ENCODE peak calls at places on chromosomes 2 and 18, in eight cellular contexts. Z is cardiac muscle cell, N is vagina, L is gastrocnemius medialis, T is hepatocyte, H is OCI-LY7, C is heart left ventricle, A is mammary epithelial cell. V is an unnamed sample.

GRCh38 chr2:85797959-85798358 is 44.2 kb downstream of the ATOH8 start:
- DNase-seq in Z (peak; percentile 59), L (no peak), T (no peak), A (no peak), H (no peak), C (peak; percentile 21), N (no peak), V (peak; percentile 79)

GRCh38 chr2:84906108-84906899 is 848 bp downstream of the TMSB10 start:
- DNase-seq in T (peak; percentile 47), L (no peak), H (no peak), A (peak; percentile 19), N (peak; percentile 87), C (peak; percentile 46), Z (peak; percentile 19), V (peak; percentile 84)

GRCh38 chr2:156399950-156400703 is 36.1 kb upstream of the GPD2 start:
- DNase-seq in T (peak; percentile 82), C (peak; percentile 89), Z (peak; percentile 81), L (peak; percentile 74), A (peak; percentile 78), H (peak; percentile 19), N (peak; percentile 93), V (peak; percentile 94)

GRCh38 chr2:172985139-172985874 is 90.3 kb upstream of the MAP3K20 start:
- DNase-seq in C (peak; percentile 54), H (no peak), L (peak; percentile 52), A (peak; percentile 92), N (no peak), T (no peak), Z (no peak), V (peak; percentile 88)

GRCh38 chr18:48899558-48900174 is 51.1 kb downstream of the SMAD7 start:
- DNase-seq in H (no peak), N (no peak), Z (no peak), C (no peak), T (no peak), A (no peak), L (no peak), V (no peak)

GRCh38 chr2:121185571-121186074 is 99.4 kb downstream of the TFCP2L1 start:
- DNase-seq in N (no peak), A (peak; percentile 96), T (no peak), L (peak; percentile 74), C (no peak), Z (no peak), H (no peak), V (no peak)

GRCh38 chr2:33620-34019 is 12.7 kb downstream of the FAM110C start:
- DNase-seq in H (no peak), L (no peak), T (peak; percentile 54), Z (no peak), C (no peak), A (peak; percentile 92), N (no peak), V (no peak)

GRCh38 chr2:43044093-43044614 is 182.3 kb downstream of the ZFP36L2 start:
- DNase-seq in N (no peak), H (no peak), A (no peak), C (peak; percentile 25), L (no peak), Z (no peak), T (no peak), V (no peak)

GRCh38 chr2:183215917-183216316 is 91.7 kb downstream of the NUP35 start:
- DNase-seq in T (no peak), A (no peak), H (no peak), L (no peak), C (no peak), Z (no peak), N (no peak), V (no peak)

GRCh38 chr2:231378028-231378722 is 17.3 kb upstream of the B3GNT7 start:
- DNase-seq in L (no peak), A (peak; percentile 22), T (peak; percentile 77), C (no peak), Z (no peak), N (no peak), H (no peak), V (no peak)

GRCh38 chr18:31746396-31746795 is 14.3 kb downstream of the SLC25A52 start:
- DNase-seq in N (no peak), Z (no peak), A (no peak), H (no peak), C (no peak), T (no peak), L (no peak), V (no peak)

GRCh38 chr2:54568876-54569298 is 112.8 kb downstream of the SPTBN1 start:
- DNase-seq in T (no peak), H (peak; percentile 43), A (no peak), L (no peak), C (no peak), N (no peak), Z (peak; percentile 77), V (no peak)

GRCh38 chr2:123363826-123364225 is 661.3 kb upstream of the CNTNAP5 start:
- DNase-seq in C (no peak), A (no peak), H (no peak), T (no peak), L (no peak), Z (no peak), N (no peak), V (no peak)

GRCh38 chr2:233058717-233059546 is 1.2 kb upstream of the INPP5D start:
- DNase-seq in L (no peak), H (no peak), T (no peak), Z (no peak), C (no peak), N (no peak), A (no peak), V (no peak)

GRCh38 chr2:137023205-137023604 is 257.9 kb downstream of the THSD7B start:
- DNase-seq in H (no peak), C (no peak), L (no peak), T (no peak), Z (peak; percentile 55), N (no peak), A (no peak), V (no peak)

GRCh38 chr2:17644997-17645715 is 104.7 kb downstream of the VSNL1 start:
- DNase-seq in H (no peak), N (no peak), A (peak; percentile 72), L (no peak), T (no peak), Z (no peak), C (no peak), V (peak; percentile 53)

GRCh38 chr2:29052811-29053210 is 21.5 kb downstream of the PCARE start:
- DNase-seq in C (no peak), H (no peak), Z (no peak), N (no peak), A (no peak), T (no peak), L (no peak), V (no peak)

GRCh38 chr2:29053223-29053622 is 21.1 kb downstream of the PCARE start:
- DNase-seq in Z (no peak), T (no peak), A (peak; percentile 40), C (no peak), N (no peak), H (no peak), L (no peak), V (no peak)

GRCh38 chr2:29055586-29055985 is 18.7 kb downstream of the PCARE start:
- DNase-seq in C (no peak), N (no peak), A (no peak), T (no peak), L (no peak), H (no peak), Z (no peak), V (no peak)

GRCh38 chr2:29054430-29054829 is 19.9 kb downstream of the PCARE start:
- DNase-seq in Z (no peak), C (no peak), H (no peak), N (no peak), L (no peak), A (no peak), T (no peak), V (peak; percentile 47)

GRCh38 chr2:29053680-29054400 is 20.5 kb downstream of the PCARE start:
- DNase-seq in T (no peak), N (no peak), L (no peak), Z (no peak), H (no peak), C (no peak), A (peak; percentile 41), V (peak; percentile 76)
- TF ChIP-seq CTCF in T (peak; percentile 15), N (no peak), L (no peak), Z (peak; percentile 11), H (no peak), C (no peak), A (peak; percentile 52), V (peak; percentile 14)

GRCh38 chr2:168456526-168457176 is 579 bp downstream of the CERS6 start:
- DNase-seq in C (peak; percentile 32), Z (peak; percentile 75), T (peak; percentile 70), H (no peak), L (peak; percentile 17), N (no peak), A (peak; percentile 42), V (peak; percentile 73)
- H3K4me1 ChIP-seq in C (peaks cover 9% of the 10 kb centered on the region), Z (peaks cover 19% of the 10 kb centered on the region), T (peaks cover 16% of the 10 kb centered on the region), H (no peaks in the 10 kb centered on the region), L (peaks cover 16% of the 10 kb centered on the region), N (peaks cover 32% of the 10 kb centered on the region), A (peaks cover 20% of the 10 kb centered on the region), V (peaks cover 12% of the 10 kb centered on the region)

DNA sequence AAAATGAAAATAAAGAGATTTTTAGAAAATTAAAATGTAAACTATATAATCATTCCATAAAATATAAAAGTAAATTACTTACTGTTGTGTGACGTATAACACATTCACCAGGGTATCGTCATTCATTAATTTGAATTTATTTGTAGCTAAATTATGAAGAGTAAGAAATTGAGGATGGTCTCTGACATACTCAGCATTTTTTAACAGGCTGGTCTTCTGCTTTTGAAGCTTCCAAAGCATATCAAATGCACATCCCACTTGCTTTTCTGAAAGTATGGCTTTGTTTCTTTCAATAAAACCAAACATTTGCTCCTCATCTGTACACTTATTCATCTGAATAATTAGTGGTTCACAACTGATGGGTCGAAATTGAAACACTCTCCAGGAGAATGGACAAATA is 2.1 kb downstream of the FASTKD1 start:
- DNase-seq in L (no peak), N (no peak), C (no peak), Z (no peak), H (no peak), T (no peak), A (no peak), V (no peak)
- H3K4me3 ChIP-seq in L (no peak overlapping the region), N (no peak overlapping the region), C (no peak overlapping the region), Z (peak overlapping the region; percentile 49), H (peak overlapping the region; percentile 92), T (no peak overlapping the region), A (no peak overlapping the region), V (no peak overlapping the region)

GRCh38 chr18:9474983-9475642 is at the start of gene RALBP1:
- DNase-seq in Z (peak; percentile 100), H (peak; percentile 99), T (peak; percentile 100), C (peak; percentile 100), N (peak; percentile 99), A (peak; percentile 100), L (peak; percentile 98), V (peak; percentile 99)

GRCh38 chr18:9475643-9476580 is 599 bp downstream of the RALBP1 start:
- DNase-seq in C (no peak), Z (peak; percentile 12), A (peak; percentile 37), L (peak; percentile 3), H (peak; percentile 69), N (no peak), T (peak; percentile 11), V (peak; percentile 93)

GRCh38 chr18:9477509-9477908 is 2.2 kb downstream of the RALBP1 start:
- DNase-seq in A (no peak), T (no peak), C (no peak), N (no peak), H (no peak), L (no peak), Z (no peak), V (peak; percentile 9)

GRCh38 chr18:9478545-9478944 is 3.2 kb downstream of the RALBP1 start:
- DNase-seq in A (no peak), L (no peak), T (no peak), C (no peak), Z (no peak), H (no peak), N (no peak), V (peak; percentile 35)

GRCh38 chr18:9474103-9474982 is 970 bp upstream of the RALBP1 start:
- DNase-seq in N (no peak), H (no peak), C (no peak), T (peak; percentile 94), A (no peak), Z (peak; percentile 80), L (no peak), V (peak; percentile 89)
- TF ChIP-seq CTCF in N (no peak), H (no peak), C (no peak), T (no peak), A (no peak), Z (no peak), L (no peak), V (no peak)

V was measured in osteoblast.